ENCODE peak calls at places on chromosomes 12 and 14, in six cellular contexts. I is esophagus squamous epithelium, W is right atrium auricular region, P is hepatocyte, T is left ventricle myocardium inferior, B is endodermal cell. O is an unnamed sample. For H3K27me3 and H3K36me3, the result is how much of the 10 kb centered on the place peaks cover.

GRCh38 chr12:85280984-85281946 is 1.2 kb downstream of the ALX1 start:
- DNase-seq in T (no peak), B (no peak), P (no peak), I (no peak), W (no peak), O (no peak)

GRCh38 chr14:102008891-102009290 is 44.5 kb downstream of the DYNC1H1 start:
- DNase-seq in I (no peak), B (no peak), W (no peak), T (no peak), P (no peak), O (no peak)

GRCh38 chr12:57473392-57473791 is 6.3 kb downstream of the ARHGAP9 start:
- DNase-seq in P (no peak), W (no peak), T (no peak), B (no peak), I (no peak), O (peak)

GRCh38 chr14:72619071-72619710 is 274.7 kb downstream of the DPF3 start:
- DNase-seq in P (no peak), B (peak), I (no peak), W (no peak), T (no peak), O (no peak)

GRCh38 chr14:36556811-36557433 is 25.5 kb downstream of the NKX2-8 start:
- DNase-seq in P (peak), I (no peak), W (no peak), T (no peak), B (peak), O (peak)

GRCh38 chr14:103594265-103594664 is 31.5 kb downstream of the COA8 start:
- DNase-seq in P (no peak), B (no peak), W (no peak), T (peak), I (no peak), O (peak)

GRCh38 chr12:132185698-132186097 is 41.4 kb downstream of the NOC4L start:
- DNase-seq in P (no peak), B (no peak), I (no peak), T (no peak), W (no peak), O (no peak)

GRCh38 chr14:105617201-105617777 is 90.9 kb downstream of the TMEM121 start:
- DNase-seq in B (no peak), I (no peak), T (no peak), W (peak), P (no peak), O (peak)

GRCh38 chr14:39069923-39070322 is 33.1 kb downstream of the SEC23A start:
- DNase-seq in T (no peak), W (no peak), I (no peak), P (no peak), B (no peak), O (no peak)

GRCh38 chr14:22112004-22112403 is 438.4 kb upstream of the OR4E1 start:
- DNase-seq in W (no peak), I (no peak), P (peak), B (peak), T (no peak), O (peak)

GRCh38 chr12:89567691-89568239 is 41.9 kb upstream of the POC1B start:
- DNase-seq in I (no peak), B (no peak), P (no peak), W (no peak), T (no peak), O (no peak)

GRCh38 chr12:93387780-93388179 is 10.1 kb downstream of the NUDT4 start:
- DNase-seq in T (no peak), W (no peak), I (no peak), P (no peak), B (no peak), O (no peak)

GRCh38 chr12:68495666-68496065 is 115.0 kb upstream of the RAP1B start:
- DNase-seq in W (no peak), B (no peak), P (peak), I (no peak), T (no peak), O (no peak)

GRCh38 chr14:23321572-23322547 is 603 bp downstream of the PABPN1 start:
- DNase-seq in B (peak), P (peak), W (peak), I (no peak), T (peak), O (peak)

GRCh38 chr14:89310211-89310610 is 106.8 kb downstream of the FOXN3 start:
- DNase-seq in T (no peak), W (no peak), I (no peak), P (no peak), B (no peak), O (no peak)

GRCh38 chr12:13425766-13426165 is 229.2 kb downstream of the EMP1 start:
- DNase-seq in T (no peak), I (no peak), P (no peak), W (no peak), B (peak), O (no peak)

GRCh38 chr14:67077914-67078313 is 111.3 kb upstream of the GARIN2 start:
- DNase-seq in W (no peak), P (no peak), I (no peak), T (no peak), B (no peak), O (no peak)

GRCh38 chr14:94636744-94637412 is 24.7 kb downstream of the SERPINA3 start:
- DNase-seq in P (no peak), W (no peak), B (no peak), I (no peak), T (no peak), O (no peak)

GRCh38 chr12:106288510-106289195 is 13.9 kb upstream of the TCP11L2 start:
- DNase-seq in P (peak), I (no peak), T (no peak), B (peak), W (no peak), O (no peak)

GRCh38 chr14:101184104-101184455 is 280.6 kb upstream of the RTL1 start:
- DNase-seq in B (no peak), P (no peak), T (no peak), I (no peak), W (no peak), O (peak)

GRCh38 chr14:93888995-93889394 is 38.1 kb upstream of the FAM181A start:
- DNase-seq in B (no peak), P (no peak), I (no peak), W (no peak), T (no peak), O (no peak)

GRCh38 chr14:74483321-74483720 is 9.8 kb downstream of the NPC2 start:
- DNase-seq in T (no peak), W (no peak), P (no peak), I (no peak), B (no peak), O (no peak)

DNA sequence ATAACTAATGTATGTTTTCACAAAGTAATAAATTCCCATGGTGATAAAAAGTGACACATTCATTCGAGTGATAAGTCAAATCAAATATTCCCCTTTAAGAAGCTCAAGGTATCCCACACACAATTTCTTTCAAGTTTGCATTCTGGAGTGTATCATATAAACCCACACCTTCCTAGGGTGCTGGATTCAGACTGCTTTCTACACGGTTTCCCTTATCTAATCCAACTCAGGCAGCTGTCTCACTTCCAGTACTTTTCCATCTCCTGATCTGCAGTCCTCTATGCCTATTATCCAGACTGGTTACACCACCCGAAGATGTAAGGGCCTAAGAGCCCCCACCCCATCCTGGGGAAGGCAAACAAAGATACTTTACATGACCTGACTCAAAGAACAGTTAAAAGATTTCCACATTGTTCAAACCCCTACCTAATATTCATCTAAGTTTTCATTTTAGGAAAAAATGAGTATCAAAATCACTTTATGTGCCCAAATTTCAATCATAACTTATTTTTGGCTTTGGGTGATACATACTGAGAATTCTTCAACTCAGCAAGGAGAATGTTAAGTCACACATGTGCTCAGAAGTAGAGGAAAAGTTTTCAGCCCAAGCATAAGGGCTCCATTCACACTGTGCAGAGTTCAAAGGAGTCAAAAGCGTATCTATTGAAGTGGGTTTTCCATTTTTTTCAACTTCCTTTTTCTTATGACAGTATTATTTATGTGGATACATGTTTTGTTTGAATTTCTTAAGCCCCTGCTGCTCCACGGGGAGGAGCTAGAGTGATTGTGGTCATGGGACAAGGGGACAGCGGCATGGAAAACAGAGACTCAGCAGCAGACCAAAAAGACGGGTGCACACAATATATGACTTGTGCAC is 41.8 kb downstream of the CORO1C start:
- DNase-seq in P (peak), T (no peak), I (no peak), B (no peak), W (no peak), O (no peak)
- H3K4me3 ChIP-seq in P (no peak), T (peak), I (no peak), B (peak), W (no peak), O (no peak)

GRCh38 chr12:26198742-26199141 is 3.4 kb downstream of the SSPN start:
- DNase-seq in T (peak), P (peak), I (no peak), B (no peak), W (peak), O (no peak)
- H3K27me3 ChIP-seq in T (under half), P (under half), I (under half), B (under half), W (under half), O (under half)

GRCh38 chr12:50087159-50087558 is 2.0 kb downstream of the SMARCD1 start:
- DNase-seq in I (no peak), B (no peak), P (no peak), W (no peak), T (no peak), O (no peak)
- H3K36me3 ChIP-seq in I (under half), B (half or more), P (under half), W (half or more), T (half or more), O (under half)

DNA sequence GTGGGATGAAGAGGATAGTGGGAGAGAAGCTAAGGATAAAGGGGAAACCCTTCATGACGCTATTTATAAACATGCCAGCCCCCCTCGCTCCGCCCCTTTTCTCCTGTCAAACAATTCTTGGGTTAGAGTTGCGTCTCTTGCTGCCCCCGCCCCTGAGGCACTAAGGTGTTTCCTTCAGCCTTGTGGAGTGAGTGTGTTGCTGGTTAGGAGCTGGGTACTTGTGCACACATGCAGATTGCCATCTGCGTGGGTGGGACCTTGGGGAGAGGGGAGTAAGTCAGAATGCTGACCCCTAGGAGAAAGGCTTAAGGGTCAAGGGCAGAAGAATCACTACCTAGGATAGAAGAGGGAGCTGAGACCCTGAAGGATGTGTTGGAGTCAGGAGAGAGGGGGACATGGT is 5.4 kb downstream of the FOXJ2 start:
- DNase-seq in I (no peak), T (no peak), W (no peak), B (peak), P (no peak), O (peak)
- H3K4me3 ChIP-seq in I (peak), T (peak), W (no peak), B (peak), P (no peak), O (no peak)

O was measured in H7.